ENCODE peak calls at places on chromosomes 4 and X, in four cellular contexts. D is HepG2, E is Panc1, C is K562. I is an unnamed sample.

GRCh38 chr4:26238782-26239647 is 81.8 kb upstream of the RBPJ start:
- DNase-seq in E (peak), C (no peak), D (peak), I (no peak)

GRCh38 chr4:88952081-88952480 is 104.9 kb downstream of the FAM13A start:
- DNase-seq in E (no peak), D (no peak), C (no peak), I (no peak)

GRCh38 chr4:26758899-26759298 is 101.7 kb upstream of the STIM2 start:
- DNase-seq in D (no peak), C (no peak), E (no peak), I (no peak)

GRCh38 chr4:148052448-148052847 is 320.6 kb downstream of the ARHGAP10 start:
- DNase-seq in D (no peak), E (no peak), C (no peak), I (no peak)

GRCh38 chr4:125268065-125268755 is 46.5 kb upstream of the FAT4 start:
- DNase-seq in D (no peak), C (no peak), E (no peak), I (no peak)

GRCh38 chr4:42390622-42391355 is 6.5 kb upstream of the SHISA3 start:
- DNase-seq in E (no peak), D (no peak), C (no peak), I (no peak)

GRCh38 chrX:2784026-2784425 is 32.2 kb downstream of the XG start:
- DNase-seq in E (no peak), D (no peak), C (no peak), I (no peak)

GRCh38 chrX:15157624-15158023 is 112.3 kb downstream of the ASB9 start:
- DNase-seq in D (no peak), C (no peak), E (no peak), I (no peak)

GRCh38 chr4:64713256-64713840 is 304.1 kb upstream of the TECRL start:
- DNase-seq in C (peak), D (peak), E (no peak), I (no peak)

GRCh38 chr4:98603683-98604573 is 54.5 kb downstream of the TSPAN5 start:
- DNase-seq in C (no peak), E (no peak), D (no peak), I (no peak)

GRCh38 chr4:83067058-83067639 is 32.2 kb downstream of the COPS4 start:
- DNase-seq in E (no peak), D (no peak), C (no peak), I (peak)

GRCh38 chr4:40168070-40168469 is 28.8 kb upstream of the RHOH start:
- DNase-seq in C (no peak), D (no peak), E (no peak), I (no peak)

GRCh38 chr4:48970471-48970921 is 15.6 kb upstream of the CWH43 start:
- DNase-seq in E (no peak), C (no peak), D (no peak), I (peak)

GRCh38 chr4:145183023-145183422 is 2.6 kb upstream of the OTUD4 start:
- DNase-seq in E (no peak), D (no peak), C (peak), I (no peak)

GRCh38 chrX:57453901-57454300 is 137.9 kb upstream of the ZXDB start:
- DNase-seq in E (peak), C (peak), D (peak), I (no peak)

GRCh38 chr4:112183252-112183651 is 38.0 kb downstream of the FAM241A start:
- DNase-seq in C (no peak), E (no peak), D (no peak), I (no peak)

GRCh38 chr4:88147799-88148217 is 10.6 kb downstream of the ABCG2 start:
- DNase-seq in E (no peak), C (no peak), D (peak), I (no peak)

GRCh38 chr4:87086143-87086805 is 134.1 kb downstream of the KLHL8 start:
- DNase-seq in E (no peak), D (no peak), C (no peak), I (no peak)

GRCh38 chr4:7214359-7214758 is 22.0 kb downstream of the SORCS2 start:
- DNase-seq in D (no peak), E (no peak), C (no peak), I (no peak)

GRCh38 chr4:166277406-166277805 is 404.4 kb downstream of the TLL1 start:
- DNase-seq in C (no peak), E (no peak), D (no peak), I (no peak)

GRCh38 chrX:150291014-150291413 is 72.1 kb upstream of the MAMLD1 start:
- DNase-seq in D (no peak), C (no peak), E (no peak), I (no peak)

GRCh38 chr4:168502886-168503285 is 6.0 kb downstream of the PALLD start:
- DNase-seq in E (no peak), D (no peak), C (no peak), I (no peak)

DNA sequence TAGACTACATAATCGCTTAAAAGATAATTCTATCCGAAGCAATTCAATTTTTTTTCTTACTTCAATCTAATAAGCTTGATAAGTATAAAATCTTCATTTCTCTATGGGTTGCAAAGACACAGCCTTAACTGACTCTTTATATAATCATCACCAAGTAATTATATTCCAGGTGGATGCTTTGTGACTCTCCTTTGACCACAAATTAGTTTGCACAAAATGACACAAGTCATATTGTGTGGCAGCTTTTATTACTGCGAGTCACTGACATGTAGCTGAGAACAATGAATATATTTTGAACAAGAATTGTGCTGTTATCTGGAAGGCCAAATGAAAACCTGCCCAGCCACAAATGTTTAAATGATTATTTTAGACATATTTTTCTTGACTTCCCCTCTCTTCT is 1727.8 kb downstream of the ARAP2 start:
- DNase-seq in C (no peak), D (no peak), E (no peak), I (peak)
- TF ChIP-seq TCF7L2 in C (no peak), D (no peak), E (no peak), I (no peak)

GRCh38 chrX:102985182-102985581 is 48.1 kb downstream of the RAB40AL start:
- DNase-seq in E (no peak), C (no peak), D (no peak), I (no peak)

GRCh38 chrX:102983205-102983604 is 46.1 kb downstream of the RAB40AL start:
- DNase-seq in D (no peak), E (no peak), C (no peak), I (no peak)

GRCh38 chrX:102988517-102988916 is 51.4 kb downstream of the RAB40AL start:
- DNase-seq in E (no peak), C (no peak), D (no peak), I (no peak)
- TF ChIP-seq TCF7L2 in E (no peak), C (no peak), D (no peak), I (no peak)

GRCh38 chrX:106862972-106863688 is 40.0 kb downstream of the RIPPLY1 start:
- DNase-seq in C (peak), E (peak), D (peak), I (peak)
- TF ChIP-seq TCF7L2 in C (no peak), E (no peak), D (no peak), I (no peak)

GRCh38 chr4:139973611-139974010 is 180.4 kb downstream of the MAML3 start:
- DNase-seq in E (no peak), D (no peak), C (no peak), I (no peak)

GRCh38 chr4:139975830-139976272 is 178.1 kb downstream of the MAML3 start:
- DNase-seq in D (no peak), C (no peak), E (no peak), I (no peak)

GRCh38 chr4:139972305-139972704 is 181.7 kb downstream of the MAML3 start:
- DNase-seq in C (no peak), E (no peak), D (no peak), I (no peak)

GRCh38 chr4:139969635-139970266 is 184.2 kb downstream of the MAML3 start:
- DNase-seq in D (no peak), E (no peak), C (no peak), I (no peak)

DNA sequence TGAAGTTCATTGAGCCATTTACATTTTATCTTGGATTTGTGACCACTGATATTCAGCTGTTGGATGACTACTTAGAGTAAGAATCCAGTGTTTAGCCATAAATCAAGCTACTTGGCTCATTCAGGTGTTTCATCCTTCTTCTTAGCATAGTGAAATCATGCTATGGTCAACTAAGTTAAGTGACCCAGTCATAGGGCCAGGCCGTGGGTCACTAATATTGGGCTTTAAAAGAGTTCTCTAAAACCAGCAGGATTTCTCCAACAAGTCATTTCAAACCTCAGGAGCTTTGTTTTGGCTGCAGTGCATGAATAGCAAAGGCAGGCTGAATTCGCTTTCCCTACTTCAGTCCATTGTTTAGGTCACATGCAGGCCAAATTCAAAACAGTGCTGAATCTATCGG is 181.0 kb downstream of the MAML3 start:
- DNase-seq in C (no peak), D (no peak), E (no peak), I (no peak)
- TF ChIP-seq TCF7L2 in C (no peak), D (no peak), E (no peak), I (no peak)

DNA sequence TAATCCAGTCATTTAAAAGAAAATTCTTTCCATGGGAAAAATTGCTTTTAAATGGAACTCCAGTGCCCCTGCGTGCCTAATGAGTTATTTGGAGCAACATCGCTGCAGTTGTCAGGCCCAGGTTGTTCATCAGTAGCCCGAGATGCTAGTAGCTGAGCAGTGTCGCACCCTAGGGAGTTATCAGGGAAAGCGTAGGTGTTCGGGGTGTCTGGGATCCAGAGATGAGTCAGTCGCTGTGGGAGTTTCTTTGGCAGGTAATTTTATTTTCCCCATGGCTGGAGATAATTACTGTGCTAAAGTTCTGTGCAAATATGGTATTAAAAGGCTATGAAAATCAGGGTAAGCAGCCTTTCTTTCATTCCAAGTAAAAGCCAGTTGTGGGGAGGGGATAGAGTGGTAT is 49.4 kb downstream of the ANXA3 start:
- DNase-seq in D (no peak), E (no peak), C (peak), I (no peak)
- TF ChIP-seq TCF7L2 in D (no peak), E (no peak), C (no peak), I (no peak)

DNA sequence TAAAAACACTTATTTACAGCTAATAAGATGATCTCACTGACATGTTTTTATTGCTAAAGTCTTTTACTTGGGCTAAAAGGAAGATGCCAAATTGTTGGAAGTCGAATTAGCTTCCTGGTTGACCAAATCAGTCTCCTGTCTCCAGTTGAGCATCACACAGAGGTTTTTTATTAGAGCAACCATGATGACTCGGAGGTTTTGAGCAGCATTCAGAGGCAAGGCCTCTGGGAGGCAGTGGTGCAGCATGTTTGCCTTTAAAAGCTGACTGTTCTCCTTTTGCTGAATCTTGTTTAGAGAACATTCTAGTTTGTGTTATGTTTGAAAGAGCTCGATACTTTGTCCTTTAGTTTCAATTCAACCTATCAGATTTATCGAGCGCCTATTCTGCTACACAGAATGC is 2.1 kb downstream of the UCHL1 start:
- DNase-seq in E (no peak), D (peak), C (no peak), I (peak)
- TF ChIP-seq TCF7L2 in E (no peak), D (no peak), C (no peak), I (no peak)

GRCh38 chr4:21387683-21388082 is 560.9 kb downstream of the KCNIP4 start:
- DNase-seq in E (no peak), C (no peak), D (no peak), I (no peak)
- TF ChIP-seq TCF7L2 in E (no peak), C (no peak), D (no peak), I (no peak)

DNA sequence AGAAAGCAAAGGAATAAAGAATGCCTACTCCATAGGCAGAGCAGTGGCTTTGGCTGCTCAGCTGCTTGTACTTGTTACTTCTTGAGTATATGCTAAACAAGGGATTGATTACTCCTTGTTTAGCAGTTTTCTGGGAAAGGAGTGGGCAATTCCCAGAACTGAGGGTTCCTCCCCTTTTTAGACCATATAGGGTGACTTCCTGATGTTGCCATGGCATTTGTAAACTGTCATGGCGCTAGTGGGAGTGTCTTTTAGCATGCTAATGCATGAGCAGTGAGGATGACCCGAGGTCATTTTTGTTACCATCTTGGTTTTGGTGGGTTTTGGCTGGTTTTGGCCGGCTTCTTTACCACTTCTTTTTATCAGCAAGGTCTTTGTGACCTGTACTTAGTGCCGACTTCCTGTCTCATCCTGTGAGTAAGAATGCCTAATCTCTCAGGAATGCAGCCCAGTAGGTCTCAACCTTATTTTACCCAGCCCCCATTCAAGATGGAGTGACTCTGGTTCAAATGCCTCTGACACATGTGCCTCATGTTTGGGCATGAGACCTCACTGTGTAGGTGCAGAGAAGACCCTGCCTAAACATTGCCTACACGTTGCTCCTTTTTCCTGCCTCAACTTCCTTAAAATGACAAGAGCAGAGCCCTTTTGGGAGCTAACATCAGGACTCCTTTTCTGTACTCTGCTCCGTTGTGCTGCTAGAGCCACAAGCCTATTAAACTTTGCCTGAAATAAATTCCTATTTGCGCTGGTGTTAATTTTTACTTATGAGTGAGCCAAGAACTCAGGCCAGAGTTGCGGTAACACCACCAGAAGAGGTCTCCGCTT is 21.0 kb upstream of the UBA6 start:
- DNase-seq in E (no peak), C (peak), D (no peak), I (peak)
- TF ChIP-seq TCF7L2 in E (no peak), C (no peak), D (no peak), I (peak)

I was measured in HCT116.